ENCODE peak calls at places on chromosomes 1 and 21, in eight cellular contexts. R is A549, M is transverse colon, B is K562, X is stomach, C is sigmoid colon, V is HepG2, U is upper lobe of left lung. S is an unnamed sample.

GRCh38 chr1:20620005-20620404 is 13.3 kb upstream of the PINK1 start:
- DNase-seq in R (no peak), M (no peak), B (no peak), X (no peak), C (no peak), V (no peak), U (no peak), S (no peak)

GRCh38 chr1:31723828-31724359 is 20.1 kb upstream of the COL16A1 start:
- DNase-seq in R (peak), M (peak), B (peak), X (peak), C (no peak), V (peak), U (no peak), S (no peak)

GRCh38 chr21:28086861-28087581 is 905.7 kb downstream of the LTN1 start:
- DNase-seq in R (no peak), M (no peak), B (no peak), X (no peak), C (no peak), V (no peak), U (no peak), S (no peak)

GRCh38 chr21:33299181-33299752 is 25.5 kb upstream of the IFNAR1 start:
- DNase-seq in R (no peak), M (peak), B (no peak), X (no peak), C (no peak), V (no peak), U (peak), S (no peak)

GRCh38 chr1:15272009-15272781 is 25.2 kb downstream of the FHAD1 start:
- DNase-seq in R (peak), M (peak), B (peak), X (peak), C (peak), V (peak), U (peak), S (no peak)

GRCh38 chr1:119209943-119210342 is 69.5 kb upstream of the WARS2 start:
- DNase-seq in R (no peak), M (no peak), B (no peak), X (no peak), C (no peak), V (no peak), U (no peak), S (no peak)

GRCh38 chr1:226939439-226940028 is 560 bp upstream of the COQ8A start:
- DNase-seq in R (peak), M (peak), B (peak), X (peak), C (peak), V (no peak), U (peak), S (peak)

GRCh38 chr1:28416509-28417194 is 47.1 kb downstream of the PHACTR4 start:
- DNase-seq in R (no peak), M (no peak), B (peak), X (no peak), C (no peak), V (no peak), U (no peak), S (no peak)

GRCh38 chr1:31442648-31442994 is 29.6 kb downstream of the SERINC2 start:
- DNase-seq in R (no peak), M (no peak), B (no peak), X (no peak), C (no peak), V (no peak), U (no peak), S (no peak)

GRCh38 chr1:36419569-36419968 is 21.9 kb upstream of the LSM10 start:
- DNase-seq in R (no peak), M (no peak), B (no peak), X (no peak), C (peak), V (no peak), U (no peak), S (no peak)

GRCh38 chr1:110155878-110156522 is 5.7 kb downstream of the SLC6A17 start:
- DNase-seq in R (no peak), M (peak), B (peak), X (peak), C (no peak), V (peak), U (peak), S (no peak)

DNA sequence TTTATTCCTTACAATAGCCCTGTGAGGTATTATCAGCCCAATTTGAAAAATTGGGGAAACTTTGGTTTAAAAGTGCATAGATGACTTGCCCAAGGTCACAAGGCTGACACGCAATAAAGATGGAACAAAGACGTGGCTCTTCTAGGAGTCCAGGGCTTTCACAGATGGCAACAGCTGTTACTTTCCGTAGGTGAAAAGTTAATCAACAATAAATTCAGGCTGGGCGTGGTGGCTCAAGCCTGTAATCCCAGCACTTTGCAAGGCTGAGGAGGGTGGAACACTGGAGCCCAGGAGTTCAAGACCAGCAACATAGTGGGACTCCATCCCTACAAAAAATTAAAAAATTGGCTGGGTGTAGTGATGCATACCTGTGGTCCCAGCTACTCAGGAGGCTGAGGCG is 87.8 kb upstream of the ATF3 start:
- DNase-seq in R (no peak), M (peak), B (no peak), X (no peak), C (no peak), V (no peak), U (no peak), S (no peak)
- H3K27ac ChIP-seq in R (no peak), M (no peak), B (no peak), X (no peak), C (no peak), V (no peak), U (no peak), S (no peak)

DNA sequence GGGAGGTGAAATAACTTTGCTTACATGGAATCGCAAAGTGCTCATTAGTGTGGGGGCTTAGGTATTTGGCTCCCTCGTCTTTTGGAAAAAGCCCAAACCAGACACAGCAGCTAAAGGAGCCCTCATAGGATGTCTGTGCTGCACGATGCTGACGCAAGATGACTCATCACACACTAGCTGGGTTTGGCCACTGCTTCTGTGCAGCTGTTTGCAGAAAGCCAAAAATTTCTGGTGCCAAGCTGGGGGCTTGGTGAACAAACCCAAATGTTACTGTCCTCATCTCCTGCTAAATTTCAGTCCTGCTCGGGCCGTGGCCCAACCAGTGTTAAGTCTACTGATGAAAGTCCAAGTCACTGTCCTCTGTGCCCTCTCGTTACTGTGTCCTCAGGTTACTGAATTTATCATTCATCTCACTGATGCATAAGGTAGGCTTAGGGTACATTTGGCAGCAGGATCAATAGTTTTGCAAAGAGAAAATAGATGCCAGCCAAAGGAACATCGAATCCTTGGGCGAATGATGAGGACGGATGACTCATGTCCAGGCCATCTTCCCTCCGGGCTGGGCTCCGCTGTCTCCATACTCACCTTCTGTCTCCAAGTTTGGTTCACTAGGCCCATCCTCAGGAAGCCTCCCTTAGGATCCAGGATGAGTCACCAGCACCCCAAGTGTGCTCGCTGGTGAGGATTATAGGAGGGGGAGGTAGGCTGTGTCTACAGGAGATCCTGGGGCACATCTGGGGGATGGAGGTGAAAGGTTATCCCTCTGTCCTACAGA is 177.7 kb downstream of the ADSS2 start:
- DNase-seq in R (peak), M (peak), B (peak), X (peak), C (peak), V (no peak), U (peak), S (no peak)
- TF ChIP-seq POLR2A in R (no peak), M (no peak), B (no peak), X (no peak), C (no peak), V (no peak), U (no peak), S (no peak)

GRCh38 chr1:108561731-108562326 is 1.9 kb downstream of the EEIG2 start:
- DNase-seq in R (peak), M (peak), B (peak), X (peak), C (peak), V (peak), U (peak), S (no peak)
- TF ChIP-seq EP300 in R (no peak), M (no peak), B (no peak), X (no peak), C (no peak), V (no peak), U (no peak), S (no peak)

GRCh38 chr1:51564124-51564523 is 45.1 kb upstream of the EPS15 start:
- DNase-seq in R (peak), M (no peak), B (no peak), X (no peak), C (no peak), V (no peak), U (no peak), S (no peak)
- H3K27ac ChIP-seq in R (peak), M (no peak), B (no peak), X (no peak), C (no peak), V (no peak), U (no peak), S (no peak)

GRCh38 chr1:91045284-91045683 is 23.4 kb upstream of the ZNF644 start:
- DNase-seq in R (no peak), M (no peak), B (no peak), X (no peak), C (no peak), V (no peak), U (no peak), S (no peak)
- TF ChIP-seq POLR2A in R (no peak), M (no peak), B (no peak), X (no peak), C (no peak), V (no peak), U (no peak), S (no peak)

DNA sequence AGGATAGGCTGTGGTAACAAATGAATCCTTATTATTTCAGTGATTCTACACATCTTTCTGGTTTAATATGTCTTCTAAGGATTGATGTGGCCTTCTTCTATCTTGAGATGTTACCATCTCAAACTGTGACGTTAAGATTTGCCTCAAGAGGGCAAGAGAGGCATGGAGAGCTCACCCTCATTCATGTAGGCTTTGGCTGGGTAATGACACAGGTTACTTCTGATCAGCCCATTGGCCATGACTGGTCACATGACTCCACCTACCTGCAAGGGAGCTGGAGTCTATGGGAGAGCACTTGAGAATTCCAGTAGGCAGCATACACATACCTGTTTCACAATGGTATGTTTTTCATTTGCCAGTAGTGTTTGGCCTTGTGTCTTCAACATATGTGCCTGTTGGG is 30.0 kb downstream of the CACHD1 start:
- DNase-seq in R (no peak), M (no peak), B (no peak), X (no peak), C (no peak), V (no peak), U (no peak), S (no peak)
- TF ChIP-seq EP300 in R (no peak), M (no peak), B (no peak), X (no peak), C (no peak), V (no peak), U (no peak), S (no peak)

DNA sequence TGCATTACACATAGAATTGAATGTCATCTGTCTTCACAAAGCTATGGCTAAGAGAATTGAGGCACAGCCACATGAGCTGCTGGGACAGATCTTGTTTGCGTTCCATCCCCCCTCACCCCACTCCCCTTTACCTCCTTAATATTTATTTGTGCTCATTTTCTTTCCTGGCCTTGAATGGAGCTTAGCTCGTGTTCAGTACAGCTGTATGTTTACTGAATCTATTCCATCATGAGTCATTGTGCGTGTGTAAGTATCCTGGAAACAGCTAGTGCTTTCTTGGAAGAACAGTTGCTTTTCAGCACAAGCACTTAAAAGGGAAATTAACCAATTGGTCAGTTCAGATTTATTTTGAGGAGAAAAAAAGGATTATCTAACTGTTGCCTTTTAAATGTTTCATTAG is 14.7 kb downstream of the PROX1 start:
- DNase-seq in R (no peak), M (no peak), B (peak), X (no peak), C (no peak), V (peak), U (no peak), S (peak)
- H3K27ac ChIP-seq in R (no peak), M (no peak), B (no peak), X (no peak), C (no peak), V (peak), U (no peak), S (no peak)

DNA sequence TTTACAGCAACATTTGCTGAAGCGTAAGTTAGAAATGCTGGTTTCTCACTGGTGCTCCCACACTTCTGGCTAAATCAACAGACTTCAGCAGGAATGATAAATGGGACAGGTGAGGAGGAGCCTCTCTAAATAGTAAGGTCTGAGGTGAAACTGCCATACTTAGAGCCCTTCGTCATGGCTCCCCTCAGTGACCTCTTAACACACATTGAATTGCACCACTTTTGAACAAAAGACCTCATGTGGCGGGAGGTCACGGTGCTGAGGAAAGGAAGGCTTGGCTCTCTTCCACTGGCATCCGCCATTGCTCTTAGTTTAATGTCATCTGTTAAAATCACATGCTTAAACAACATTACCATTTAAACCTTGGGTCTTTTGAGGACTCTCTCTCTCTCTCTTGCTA is 3.4 kb downstream of the MAP3K7CL start:
- DNase-seq in R (no peak), M (no peak), B (no peak), X (no peak), C (no peak), V (no peak), U (no peak), S (no peak)
- TF ChIP-seq POLR2A in R (no peak), M (no peak), B (no peak), X (no peak), C (no peak), V (no peak), U (no peak), S (no peak)

S was measured in esophagus muscularis mucosa.